ENCODE peak calls at places on chromosomes 12 and 14, in six cellular contexts. I, W, U, S, F and T are unnamed samples.

GRCh38 chr12:17928708-17929366 is 161.2 kb downstream of the RERGL start:
- DNase-seq in I (no peak), W (peak; percentile 78), U (no peak), S (no peak), F (no peak), T (no peak)

GRCh38 chr14:50736932-50737419 is 68.9 kb upstream of the SAV1 start:
- DNase-seq in I (no peak), W (no peak), U (no peak), S (no peak), F (no peak), T (peak; percentile 62)

GRCh38 chr14:35999264-35999663 is 173.1 kb downstream of the BRMS1L start:
- DNase-seq in I (no peak), W (no peak), U (no peak), S (no peak), F (no peak), T (no peak)

GRCh38 chr14:96978525-96979272 is 181.5 kb downstream of the VRK1 start:
- DNase-seq in I (no peak), W (no peak), U (no peak), S (no peak), F (no peak), T (no peak)

GRCh38 chr14:99872786-99873440 is 79.7 kb downstream of the EML1 start:
- DNase-seq in I (no peak), W (peak; percentile 4), U (no peak), S (no peak), F (no peak), T (no peak)

GRCh38 chr14:52068741-52069616 is at the start of gene NID2:
- DNase-seq in I (peak; percentile 38), W (peak; percentile 84), U (peak; percentile 96), S (no peak), F (no peak), T (peak; percentile 89)

GRCh38 chr12:131683266-131684014 is 27.4 kb upstream of the SFSWAP start:
- DNase-seq in I (no peak), W (no peak), U (no peak), S (no peak), F (no peak), T (no peak)

GRCh38 chr12:68953536-68953935 is 20.6 kb upstream of the CPM start:
- DNase-seq in I (peak; percentile 34), W (no peak), U (no peak), S (no peak), F (no peak), T (no peak)

GRCh38 chr12:66823857-66824570 is 145.1 kb upstream of the GRIP1 start:
- DNase-seq in I (no peak), W (peak; percentile 22), U (no peak), S (no peak), F (no peak), T (peak; percentile 12)

GRCh38 chr12:111447571-111448265 is 42.0 kb downstream of the SH2B3 start:
- DNase-seq in I (no peak), W (no peak), U (no peak), S (no peak), F (no peak), T (no peak)

GRCh38 chr14:70882771-70883492 is 24.3 kb upstream of the PCNX1 start:
- DNase-seq in I (peak; percentile 50), W (peak; percentile 60), U (peak; percentile 88), S (no peak), F (no peak), T (no peak)

GRCh38 chr14:100683578-100683977 is 43.1 kb upstream of the DLK1 start:
- DNase-seq in I (no peak), W (no peak), U (no peak), S (no peak), F (no peak), T (no peak)

GRCh38 chr14:84129028-84129427 is 1400.9 kb upstream of the FLRT2 start:
- DNase-seq in I (no peak), W (no peak), U (no peak), S (no peak), F (no peak), T (no peak)

GRCh38 chr12:22529281-22530060 is 14.9 kb downstream of the C2CD5 start:
- DNase-seq in I (no peak), W (peak; percentile 26), U (peak; percentile 47), S (peak; percentile 57), F (no peak), T (peak; percentile 67)

GRCh38 chr14:87000071-87000470 is 992.9 kb downstream of the GALC start:
- DNase-seq in I (no peak), W (no peak), U (no peak), S (no peak), F (no peak), T (no peak)

GRCh38 chr12:58916891-58917570 is 3.3 kb downstream of the LRIG3 start:
- DNase-seq in I (no peak), W (peak; percentile 63), U (peak; percentile 70), S (no peak), F (no peak), T (peak; percentile 37)

GRCh38 chr12:57242329-57242690 is 8.7 kb downstream of the STAC3 start:
- DNase-seq in I (no peak), W (no peak), U (no peak), S (no peak), F (no peak), T (peak; percentile 34)

GRCh38 chr12:124654666-124655316 is 87.4 kb upstream of the NCOR2 start:
- DNase-seq in I (no peak), W (no peak), U (no peak), S (no peak), F (no peak), T (peak; percentile 91)

GRCh38 chr12:57765003-57765697 is 1.7 kb downstream of the CYP27B1 start:
- DNase-seq in I (peak; percentile 31), W (no peak), U (peak; percentile 55), S (peak; percentile 42), F (no peak), T (peak; percentile 60)

GRCh38 chr12:128914908-128915563 is 61.8 kb downstream of the GLT1D1 start:
- DNase-seq in I (peak; percentile 33), W (no peak), U (no peak), S (peak; percentile 66), F (no peak), T (no peak)

GRCh38 chr14:57898837-57899572 is 33.1 kb upstream of the SLC35F4 start:
- DNase-seq in I (peak; percentile 23), W (no peak), U (no peak), S (no peak), F (no peak), T (peak; percentile 56)

GRCh38 chr14:52071675-52072074 is 2.8 kb upstream of the NID2 start:
- DNase-seq in I (no peak), W (peak; percentile 29), U (no peak), S (no peak), F (no peak), T (no peak)

GRCh38 chr12:28089363-28089762 is 100.9 kb upstream of the CCDC91 start:
- DNase-seq in I (no peak), W (peak; percentile 36), U (peak; percentile 28), S (no peak), F (no peak), T (no peak)

GRCh38 chr12:34600592-34601462 is 578.5 kb downstream of the ALG10 start:
- DNase-seq in I (no peak), W (no peak), U (no peak), S (no peak), F (no peak), T (no peak)

GRCh38 chr12:52366738-52367485 is at the start of gene KRT85:
- DNase-seq in I (no peak), W (no peak), U (no peak), S (no peak), F (no peak), T (no peak)

GRCh38 chr14:102652194-102652593 is 59.7 kb downstream of the RCOR1 start:
- DNase-seq in I (no peak), W (no peak), U (no peak), S (no peak), F (no peak), T (no peak)

GRCh38 chr14:77991128-77991772 is 178.9 kb upstream of the NRXN3 start:
- DNase-seq in I (no peak), W (no peak), U (no peak), S (no peak), F (no peak), T (peak; percentile 34)

DNA sequence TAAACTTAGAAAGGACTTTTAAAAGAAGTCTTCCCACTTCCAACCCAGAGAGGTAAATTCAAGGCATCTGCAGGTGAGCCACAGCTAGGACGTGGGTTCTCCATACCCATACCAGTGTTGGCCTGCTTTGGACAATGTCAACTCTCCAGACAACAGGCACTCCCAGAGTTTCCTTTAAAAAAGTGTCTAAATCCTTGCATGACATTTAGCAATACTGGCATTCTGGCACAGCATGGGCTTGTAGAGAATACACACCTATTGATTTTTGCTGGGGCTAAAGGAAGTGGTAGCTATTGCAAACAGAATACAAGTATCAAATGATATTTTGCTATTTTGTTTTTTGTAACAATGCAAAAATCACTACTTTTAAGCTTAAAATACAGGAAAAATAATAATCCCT is 25.8 kb upstream of the DICER1 start:
- DNase-seq in I (no peak), W (no peak), U (no peak), S (no peak), F (no peak), T (no peak)
- H3K27ac ChIP-seq in I (peak overlapping the region; percentile 85), W (no peak overlapping the region), U (no peak overlapping the region), S (no peak overlapping the region), F (peak overlapping the region; percentile 78), T (no peak overlapping the region)

GRCh38 chr14:104044016-104044415 is 41.5 kb upstream of the ASPG start:
- DNase-seq in I (no peak), W (no peak), U (no peak), S (no peak), F (no peak), T (no peak)
- H3K27ac ChIP-seq in I (no peak overlapping the region), W (no peak overlapping the region), U (no peak overlapping the region), S (no peak overlapping the region), F (no peak overlapping the region), T (no peak overlapping the region)

GRCh38 chr14:95353664-95354063 is 34.0 kb upstream of the CLMN start:
- DNase-seq in I (peak; percentile 3), W (no peak), U (no peak), S (no peak), F (no peak), T (no peak)

GRCh38 chr14:95355422-95355821 is 35.7 kb upstream of the CLMN start:
- DNase-seq in I (no peak), W (no peak), U (no peak), S (no peak), F (no peak), T (no peak)

GRCh38 chr14:95354834-95355233 is 35.1 kb upstream of the CLMN start:
- DNase-seq in I (no peak), W (no peak), U (no peak), S (no peak), F (no peak), T (no peak)

GRCh38 chr14:95353007-95353406 is 33.3 kb upstream of the CLMN start:
- DNase-seq in I (peak; percentile 1), W (no peak), U (no peak), S (no peak), F (no peak), T (no peak)

GRCh38 chr14:95356245-95356850 is 36.6 kb upstream of the CLMN start:
- DNase-seq in I (peak; percentile 10), W (no peak), U (no peak), S (no peak), F (no peak), T (no peak)
- H3K27ac ChIP-seq in I (no peak overlapping the region), W (no peak overlapping the region), U (no peak overlapping the region), S (no peak overlapping the region), F (no peak overlapping the region), T (no peak overlapping the region)

GRCh38 chr12:109115758-109116610 is at the start of gene ACACB:
- DNase-seq in I (peak; percentile 63), W (no peak), U (no peak), S (no peak), F (no peak), T (peak; percentile 96)
- H3K27ac ChIP-seq in I (peak within 1 kb of the TSS; percentile 65), W (no peak within 1 kb of the TSS), U (no peak within 1 kb of the TSS), S (no peak within 1 kb of the TSS), F (peak within 1 kb of the TSS; percentile 90), T (peak within 1 kb of the TSS; percentile 98)